ENCODE peak calls at places on chromosomes 5 and 9, in seven cellular contexts. T, F, O, D, M, I and H are unnamed samples.

GRCh38 chr5:16593013-16593412 is 23.8 kb downstream of the RETREG1 start:
- DNase-seq in T (peak), M (no peak), D (no peak), O (no peak), I (no peak), F (peak), H (no peak)

GRCh38 chr5:113608113-113608551 is 94.6 kb downstream of the YTHDC2 start:
- DNase-seq in T (peak), D (no peak), M (no peak), O (no peak), I (no peak), F (no peak), H (peak)

GRCh38 chr5:145917288-145917687 is 19.1 kb upstream of the SH3RF2 start:
- DNase-seq in T (no peak), I (no peak), F (no peak), M (no peak), O (no peak), D (no peak), H (no peak)

GRCh38 chr9:92100237-92100911 is 14.8 kb downstream of the SPTLC1 start:
- DNase-seq in T (peak), O (no peak), I (no peak), D (no peak), M (no peak), F (no peak), H (no peak)

GRCh38 chr9:87405677-87406544 is 91.8 kb upstream of the DAPK1 start:
- DNase-seq in D (no peak), O (peak), I (no peak), M (no peak), F (no peak), T (no peak), H (no peak)

GRCh38 chr5:89421035-89421434 is 538.1 kb upstream of the MEF2C start:
- DNase-seq in T (peak), I (no peak), D (no peak), M (no peak), F (no peak), O (no peak), H (no peak)

GRCh38 chr9:101487443-101487855 is 46.2 kb upstream of the RNF20 start:
- DNase-seq in I (no peak), D (no peak), T (no peak), O (no peak), F (no peak), M (no peak), H (no peak)

GRCh38 chr9:16744386-16744785 is 126.1 kb downstream of the BNC2 start:
- DNase-seq in O (no peak), T (peak), M (no peak), I (no peak), D (no peak), F (no peak), H (no peak)

GRCh38 chr9:101381118-101381517 is 3.7 kb downstream of the BAAT start:
- DNase-seq in D (no peak), I (no peak), O (no peak), M (no peak), T (no peak), F (no peak), H (no peak)

GRCh38 chr9:124320062-124320973 is 62.6 kb downstream of the NEK6 start:
- DNase-seq in F (peak), O (peak), M (peak), T (no peak), D (no peak), I (peak), H (peak)

GRCh38 chr5:72634444-72634843 is 127.2 kb upstream of the ZNF366 start:
- DNase-seq in T (peak), D (no peak), O (no peak), F (no peak), I (no peak), M (no peak), H (no peak)

GRCh38 chr5:10648806-10649517 is 85.1 kb downstream of the ANKRD33B start:
- DNase-seq in O (no peak), F (no peak), T (no peak), I (no peak), M (no peak), D (no peak), H (no peak)

GRCh38 chr5:154972476-154973080 is 31.7 kb downstream of the MRPL22 start:
- DNase-seq in O (no peak), T (peak), M (no peak), F (peak), D (no peak), I (no peak), H (no peak)

GRCh38 chr9:6354072-6354686 is 26.0 kb downstream of the TPD52L3 start:
- DNase-seq in I (no peak), F (no peak), T (peak), D (no peak), M (peak), O (no peak), H (peak)

GRCh38 chr9:97510797-97511761 is 9.6 kb downstream of the TMOD1 start:
- DNase-seq in M (no peak), O (no peak), I (no peak), T (peak), D (no peak), F (no peak), H (no peak)

GRCh38 chr5:138635268-138635667 is 60.1 kb upstream of the HSPA9 start:
- DNase-seq in T (peak), D (no peak), M (no peak), I (no peak), F (no peak), O (no peak), H (no peak)

GRCh38 chr5:175317872-175318271 is 126.1 kb downstream of the DRD1 start:
- DNase-seq in T (no peak), O (no peak), I (no peak), D (no peak), M (no peak), F (no peak), H (no peak)

GRCh38 chr9:135759676-135760300 is 57.8 kb downstream of the KCNT1 start:
- DNase-seq in O (no peak), F (no peak), I (no peak), T (no peak), D (no peak), M (no peak), H (no peak)

GRCh38 chr5:17248999-17249634 is 31.7 kb downstream of the BASP1 start:
- DNase-seq in I (no peak), F (no peak), O (no peak), M (no peak), D (no peak), T (peak), H (no peak)

GRCh38 chr5:149005077-149005892 is 57.6 kb downstream of the SH3TC2 start:
- DNase-seq in I (no peak), T (no peak), F (no peak), O (no peak), M (no peak), D (no peak), H (no peak)

GRCh38 chr9:107674252-107674936 is 184.8 kb upstream of the KLF4 start:
- DNase-seq in I (no peak), M (no peak), O (no peak), D (no peak), F (no peak), T (no peak), H (no peak)

GRCh38 chr9:82031538-82032280 is 43.1 kb downstream of the SPATA31D1 start:
- DNase-seq in F (peak), M (no peak), I (no peak), D (no peak), T (peak), O (no peak), H (no peak)

GRCh38 chr9:134648701-134649525 is 7.3 kb downstream of the COL5A1 start:
- DNase-seq in F (no peak), M (no peak), O (no peak), D (no peak), T (peak), I (no peak), H (no peak)

GRCh38 chr9:134644715-134645606 is 3.4 kb downstream of the COL5A1 start:
- DNase-seq in M (no peak), O (peak), I (peak), T (peak), D (no peak), F (peak), H (no peak)

GRCh38 chr9:134647359-134648115 is 5.9 kb downstream of the COL5A1 start:
- DNase-seq in O (no peak), I (no peak), F (no peak), D (no peak), M (no peak), T (no peak), H (no peak)

GRCh38 chr9:134643306-134643705 is 1.7 kb downstream of the COL5A1 start:
- DNase-seq in I (no peak), O (no peak), F (no peak), D (no peak), M (no peak), T (no peak), H (no peak)

GRCh38 chr9:134645607-134646365 is 4.2 kb downstream of the COL5A1 start:
- DNase-seq in F (no peak), O (no peak), M (no peak), D (no peak), T (no peak), I (no peak), H (no peak)
- H3K4me3 ChIP-seq in F (no peak), O (no peak), M (no peak), D (no peak), T (peak), I (no peak), H (no peak)

GRCh38 chr5:71596169-71596568 is 9.0 kb downstream of the MCCC2 start:
- DNase-seq in F (no peak), T (no peak), O (no peak), I (no peak), M (no peak), D (no peak), H (no peak)

GRCh38 chr5:71600783-71601182 is 13.6 kb downstream of the MCCC2 start:
- DNase-seq in I (no peak), O (no peak), M (no peak), T (no peak), F (no peak), D (no peak), H (no peak)

GRCh38 chr5:71597001-71597400 is 9.9 kb downstream of the MCCC2 start:
- DNase-seq in O (no peak), M (no peak), I (no peak), F (no peak), T (no peak), D (no peak), H (no peak)

GRCh38 chr5:71601222-71602026 is 14.3 kb downstream of the MCCC2 start:
- DNase-seq in I (peak), D (peak), F (peak), T (peak), M (peak), O (no peak), H (peak)
- H3K4me3 ChIP-seq in I (no peak), D (no peak), F (no peak), T (peak), M (no peak), O (no peak), H (no peak)

DNA sequence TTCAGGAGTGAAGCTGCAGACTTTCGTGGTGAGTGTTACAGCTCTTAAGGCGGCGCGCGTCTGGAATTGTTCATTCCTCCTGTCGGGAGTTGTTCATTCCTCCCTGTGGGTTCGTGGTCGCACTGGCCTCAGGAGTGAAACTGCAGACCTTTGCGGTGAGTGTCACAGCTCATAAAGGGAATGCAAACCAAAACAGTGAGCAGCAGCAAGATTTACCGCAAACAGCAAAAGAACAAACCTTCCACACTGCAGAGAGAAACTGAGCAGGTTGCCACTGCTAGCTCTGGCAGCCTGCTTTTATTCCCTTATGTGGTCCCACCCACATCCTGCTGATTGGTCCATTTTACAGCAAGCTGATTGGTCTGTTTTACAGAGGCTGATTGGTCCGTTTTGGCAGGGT is 1365.3 kb upstream of the WWC1 start:
- DNase-seq in D (no peak), F (no peak), T (peak), I (no peak), M (no peak), O (no peak), H (no peak)
- H3K4me3 ChIP-seq in D (no peak), F (no peak), T (no peak), I (no peak), M (no peak), O (no peak), H (no peak)

GRCh38 chr5:169810542-169810941 is 169.8 kb downstream of the INSYN2B start:
- DNase-seq in T (no peak), D (no peak), F (no peak), I (no peak), O (no peak), M (no peak), H (no peak)
- H3K4me3 ChIP-seq in T (no peak), D (no peak), F (no peak), I (no peak), O (no peak), M (no peak), H (no peak)

GRCh38 chr9:116547729-116548426 is 139.2 kb upstream of the TRIM32 start:
- DNase-seq in T (no peak), F (no peak), O (no peak), D (no peak), M (no peak), I (no peak), H (no peak)
- H3K4me3 ChIP-seq in T (no peak), F (no peak), O (no peak), D (no peak), M (no peak), I (no peak), H (no peak)

GRCh38 chr9:73260506-73260905 is 108.8 kb downstream of the ANXA1 start:
- DNase-seq in O (no peak), T (no peak), M (no peak), D (no peak), F (no peak), I (no peak), H (no peak)

GRCh38 chr9:73270967-73271722 is 119.5 kb downstream of the ANXA1 start:
- DNase-seq in O (no peak), I (no peak), D (no peak), M (no peak), T (peak), F (no peak), H (no peak)

GRCh38 chr9:73269430-73270101 is 117.9 kb downstream of the ANXA1 start:
- DNase-seq in D (no peak), I (no peak), M (no peak), O (no peak), F (no peak), T (peak), H (peak)

GRCh38 chr9:73264636-73265035 is 113.0 kb downstream of the ANXA1 start:
- DNase-seq in M (no peak), I (no peak), F (no peak), O (no peak), T (peak), D (no peak), H (no peak)

DNA sequence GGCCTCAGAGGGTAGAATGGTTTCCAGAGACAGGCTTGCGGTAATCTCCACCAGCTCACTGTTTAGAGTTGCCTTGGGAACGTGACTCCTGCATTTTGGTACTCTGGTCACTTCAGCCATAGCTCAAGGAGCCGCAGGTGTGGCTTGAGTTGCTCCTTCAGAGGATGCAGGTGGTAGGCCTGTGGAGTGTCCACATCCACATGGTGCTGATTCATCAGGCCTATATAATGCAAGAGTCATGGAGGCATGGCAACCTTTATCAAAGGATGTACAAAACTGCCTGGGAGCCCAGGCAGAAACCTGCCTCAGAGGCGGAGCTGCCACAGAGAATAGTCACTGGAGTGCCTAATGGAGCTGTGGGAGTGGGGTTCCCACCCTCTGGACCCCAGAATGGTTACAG is 114.2 kb downstream of the ANXA1 start:
- DNase-seq in T (no peak), I (no peak), F (no peak), M (no peak), D (no peak), O (no peak), H (no peak)
- H3K4me3 ChIP-seq in T (no peak), I (no peak), F (no peak), M (no peak), D (no peak), O (no peak), H (no peak)

DNA sequence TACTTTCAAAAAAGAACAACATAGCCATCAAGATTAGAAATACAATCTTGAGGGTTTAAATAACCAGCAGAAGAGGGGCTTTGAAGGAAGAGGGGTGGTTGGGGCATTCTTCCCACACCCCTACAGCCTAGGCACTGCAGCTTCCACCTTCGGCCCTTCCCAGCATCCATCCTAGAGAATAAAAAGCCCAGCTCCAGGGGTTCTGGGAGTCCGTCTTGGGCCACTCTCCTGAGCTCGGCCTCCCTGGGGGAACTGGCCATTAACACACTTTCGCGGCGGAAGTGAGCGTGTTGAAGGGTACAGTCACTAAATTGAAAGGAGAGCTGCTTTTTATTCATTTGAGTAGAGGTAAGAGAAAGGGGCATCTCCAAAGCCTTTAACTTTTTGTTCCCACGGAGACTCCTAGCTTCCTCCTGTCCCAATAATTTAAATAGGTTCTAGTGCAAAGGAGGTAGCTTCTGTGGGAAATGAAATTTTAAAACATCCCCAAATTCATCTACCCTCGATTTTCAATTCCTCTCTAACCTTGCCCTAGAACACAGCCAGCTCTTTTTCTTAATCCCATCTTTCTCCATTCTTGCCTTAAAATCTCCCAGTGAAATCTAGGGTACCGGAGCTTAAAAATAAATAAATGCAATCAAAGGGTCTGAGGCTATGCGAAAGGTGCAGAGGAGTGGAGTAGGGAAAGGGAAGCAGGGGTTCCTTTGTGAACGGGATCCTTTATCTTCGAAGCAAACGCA is 31.1 kb upstream of the NFIB start:
- DNase-seq in F (no peak), T (no peak), M (no peak), I (no peak), D (no peak), O (no peak), H (no peak)
- H3K4me3 ChIP-seq in F (no peak), T (no peak), M (no peak), I (no peak), D (no peak), O (no peak), H (no peak)

DNA sequence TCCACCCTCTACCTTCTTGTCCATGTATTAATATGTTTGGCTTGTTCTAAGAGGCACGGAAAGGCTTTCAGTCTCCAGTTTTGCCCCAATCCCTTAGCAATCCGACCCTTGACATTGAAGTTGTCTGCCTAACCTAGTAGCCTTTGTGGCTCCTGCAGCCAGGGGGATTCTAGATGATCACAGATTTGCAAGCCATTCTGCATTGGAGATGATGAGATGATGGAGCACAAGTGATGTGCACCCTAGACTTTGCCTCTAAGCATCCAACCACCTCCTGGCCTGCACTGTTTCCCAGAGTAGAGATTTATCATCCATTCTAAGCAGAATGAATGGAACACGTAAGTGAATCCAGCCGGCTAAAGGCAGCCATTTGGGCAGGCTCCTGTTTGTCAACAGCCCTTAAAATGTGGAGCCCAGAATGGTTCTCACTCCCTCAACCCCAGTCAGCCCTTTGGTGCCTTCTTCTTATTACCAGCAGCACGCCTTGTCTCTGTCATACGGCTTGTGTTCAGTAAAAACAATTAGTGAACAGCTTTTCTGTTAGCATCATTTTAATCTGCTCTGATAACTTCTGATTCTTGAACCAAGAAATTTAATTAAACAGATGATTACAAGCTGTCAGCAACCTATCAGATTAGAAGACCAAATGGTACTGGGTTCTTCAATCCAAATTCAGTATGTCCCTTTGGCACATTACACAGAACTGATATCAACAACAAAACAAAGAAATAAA is 5.7 kb upstream of the TRAF1 start:
- DNase-seq in I (no peak), O (no peak), T (no peak), F (no peak), M (no peak), D (no peak), H (no peak)
- H3K4me3 ChIP-seq in I (no peak), O (no peak), T (no peak), F (no peak), M (peak), D (no peak), H (no peak)